ENCODE peak calls at places on chromosomes 13 and 19, in four cellular contexts. J, W, N and C are unnamed samples.

GRCh38 chr13:113124211-113125025 is 1.8 kb downstream of the F10 start:
- DNase-seq in N (no peak), W (no peak), J (no peak), C (no peak)

GRCh38 chr19:54035215-54036178 is 28.2 kb downstream of the VSTM1 start:
- DNase-seq in J (no peak), W (peak; percentile 88), N (peak; percentile 91), C (peak; percentile 88)

GRCh38 chr13:30551194-30551593 is 66.5 kb upstream of the USPL1 start:
- DNase-seq in W (peak; percentile 32), N (peak; percentile 64), J (peak; percentile 65), C (peak; percentile 59)

GRCh38 chr19:33755314-33756020 is 41.2 kb upstream of the KCTD15 start:
- DNase-seq in N (no peak), W (no peak), J (no peak), C (no peak)

GRCh38 chr19:41172297-41173164 is 20.5 kb upstream of the CYP2S1 start:
- DNase-seq in W (no peak), J (no peak), N (no peak), C (no peak)

GRCh38 chr13:81929988-81930387 is 1589.1 kb upstream of the SPRY2 start:
- DNase-seq in W (peak; percentile 37), N (peak; percentile 88), J (no peak), C (peak; percentile 76)

GRCh38 chr19:54481326-54481930 is 8.3 kb upstream of the CDC42EP5 start:
- DNase-seq in J (peak; percentile 66), W (no peak), N (peak; percentile 77), C (peak; percentile 54)

GRCh38 chr19:18568367-18568766 is 3.3 kb upstream of the UBA52 start:
- DNase-seq in J (no peak), N (no peak), W (no peak), C (no peak)

GRCh38 chr19:4748589-4748988 is 24.9 kb upstream of the DPP9 start:
- DNase-seq in W (no peak), N (no peak), J (no peak), C (no peak)

GRCh38 chr13:50592412-50593145 is 250.9 kb downstream of the DLEU7 start:
- DNase-seq in N (no peak), W (peak; percentile 80), J (no peak), C (peak; percentile 94)

GRCh38 chr13:106568225-106569003 is 477 bp upstream of the ARGLU1 start:
- DNase-seq in J (peak; percentile 19), W (no peak), N (no peak), C (no peak)

GRCh38 chr19:10043286-10043927 is 30.1 kb downstream of the RDH8 start:
- DNase-seq in N (peak; percentile 72), W (no peak), J (no peak), C (peak; percentile 60)

GRCh38 chr19:32224371-32225244 is 120.8 kb upstream of the ZNF507 start:
- DNase-seq in N (peak; percentile 49), W (peak; percentile 36), J (peak; percentile 65), C (peak; percentile 55)

GRCh38 chr13:101978546-101979315 is 423.1 kb downstream of the FGF14 start:
- DNase-seq in J (no peak), W (no peak), N (peak; percentile 37), C (no peak)

GRCh38 chr19:8506402-8506957 is 4.0 kb upstream of the PRAM1 start:
- DNase-seq in W (no peak), J (no peak), N (peak; percentile 34), C (no peak)

GRCh38 chr19:17762505-17763229 is 11.4 kb downstream of the FCHO1 start:
- DNase-seq in J (peak; percentile 64), W (peak; percentile 64), N (peak; percentile 90), C (peak; percentile 76)

GRCh38 chr19:14450168-14450874 is 17.2 kb downstream of the PKN1 start:
- DNase-seq in J (peak; percentile 71), N (peak; percentile 92), W (peak; percentile 50), C (peak; percentile 78)

GRCh38 chr13:99873832-99874430 is 97.6 kb downstream of the ZIC5 start:
- DNase-seq in J (no peak), N (no peak), W (no peak), C (no peak)

GRCh38 chr13:24218977-24219376 is 58.5 kb downstream of the SPATA13 start:
- DNase-seq in N (no peak), J (no peak), W (no peak), C (no peak)

GRCh38 chr13:38883783-38884182 is 106.8 kb downstream of the STOML3 start:
- DNase-seq in J (no peak), N (peak; percentile 92), W (peak; percentile 18), C (no peak)

GRCh38 chr19:4360641-4361151 is 17.3 kb downstream of the MPND start:
- DNase-seq in N (peak; percentile 42), W (no peak), J (no peak), C (no peak)

GRCh38 chr13:27967736-27968315 is 1.3 kb downstream of the CDX2 start:
- DNase-seq in J (no peak), W (no peak), N (peak; percentile 51), C (peak; percentile 26)

GRCh38 chr13:111626371-111627305 is 306.2 kb downstream of the TEX29 start:
- DNase-seq in W (no peak), J (no peak), N (no peak), C (no peak)

GRCh38 chr13:105971312-105971711 is 564.1 kb downstream of the EFNB2 start:
- DNase-seq in N (peak; percentile 62), W (no peak), J (no peak), C (no peak)

GRCh38 chr19:4580021-4580901 is 20.8 kb upstream of the SEMA6B start:
- DNase-seq in N (no peak), W (no peak), J (no peak), C (no peak)

GRCh38 chr13:43377149-43377548 is 353.8 kb downstream of the DNAJC15 start:
- DNase-seq in W (no peak), J (no peak), N (no peak), C (no peak)

GRCh38 chr19:30073152-30074000 is 131.3 kb downstream of the URI1 start:
- DNase-seq in J (no peak), N (peak; percentile 7), W (no peak), C (no peak)

GRCh38 chr19:40601061-40601973 is at the start of gene LTBP4:
- DNase-seq in J (no peak), W (no peak), N (no peak), C (peak; percentile 60)